ENCODE peak calls at places on chromosome X, in nine cellular contexts. E, R, S, M, J, O, V, B and W are unnamed samples. For H3K27me3, the result is how much of the 10 kb centered on the place peaks cover.

GRCh38 chrX:106619797-106620196 is 8.0 kb downstream of the RADX start:
- DNase-seq in V (no peak), E (no peak), M (no peak), R (no peak), J (no peak), O (no peak), B (no peak), S (no peak), W (peak)

GRCh38 chrX:106903291-106903820 is at the start of gene RIPPLY1:
- DNase-seq in V (no peak), J (no peak), O (no peak), B (no peak), S (no peak), M (no peak), R (no peak), E (peak), W (no peak)

GRCh38 chrX:10602646-10603045 is 17.7 kb downstream of the MID1 start:
- DNase-seq in E (no peak), M (no peak), R (no peak), J (no peak), V (no peak), O (no peak), B (no peak), S (no peak), W (peak)

GRCh38 chrX:12115377-12115776 is 22.9 kb upstream of the FRMPD4 start:
- DNase-seq in B (no peak), V (no peak), O (no peak), J (no peak), S (no peak), R (no peak), M (no peak), E (no peak), W (no peak)

GRCh38 chrX:39726810-39727209 is 370.9 kb downstream of the BCOR start:
- DNase-seq in M (no peak), E (peak), J (no peak), B (no peak), O (peak), R (no peak), S (no peak), V (peak), W (no peak)

GRCh38 chrX:47097018-47097417 is 18.8 kb downstream of the RGN start:
- DNase-seq in O (no peak), R (no peak), B (no peak), V (no peak), E (no peak), S (no peak), J (no peak), M (no peak), W (no peak)

GRCh38 chrX:153882086-153882498 is 3.9 kb downstream of the L1CAM start:
- DNase-seq in R (no peak), J (no peak), M (no peak), B (no peak), O (no peak), V (no peak), S (no peak), E (peak), W (no peak)

GRCh38 chrX:130094712-130095111 is 15.6 kb downstream of the ELF4 start:
- DNase-seq in E (no peak), J (no peak), S (no peak), O (no peak), V (no peak), R (no peak), M (no peak), B (no peak), W (no peak)

GRCh38 chrX:131861088-131861787 is 161.9 kb upstream of the STK26 start:
- DNase-seq in E (no peak), B (no peak), M (no peak), R (no peak), V (no peak), S (no peak), O (no peak), J (no peak), W (no peak)

GRCh38 chrX:29530520-29530919 is 684.8 kb upstream of the MAGEB2 start:
- DNase-seq in J (no peak), R (no peak), E (no peak), B (no peak), S (no peak), O (no peak), V (no peak), M (no peak), W (no peak)

GRCh38 chrX:47560179-47560830 is 700 bp upstream of the ARAF start:
- DNase-seq in V (no peak), B (no peak), O (no peak), R (no peak), M (no peak), E (no peak), J (no peak), S (no peak), W (peak)

GRCh38 chrX:34859191-34859590 is 83.4 kb upstream of the FAM47B start:
- DNase-seq in V (no peak), R (no peak), O (no peak), S (no peak), E (no peak), J (no peak), B (no peak), M (no peak), W (no peak)

GRCh38 chrX:113741744-113742143 is 842.1 kb upstream of the HTR2C start:
- DNase-seq in V (no peak), R (no peak), O (no peak), E (peak), J (no peak), M (no peak), S (no peak), B (no peak), W (no peak)

GRCh38 chrX:112818114-112819012 is 22.3 kb downstream of the AMOT start:
- DNase-seq in J (no peak), R (no peak), B (no peak), E (no peak), V (no peak), S (no peak), O (no peak), M (no peak), W (peak)

GRCh38 chrX:14673764-14674163 is 144.4 kb downstream of the GLRA2 start:
- DNase-seq in J (no peak), R (no peak), V (peak), S (no peak), O (no peak), B (peak), M (no peak), E (peak), W (peak)

GRCh38 chrX:47749185-47749967 is 87.3 kb upstream of the ZNF81 start:
- DNase-seq in V (no peak), O (no peak), R (no peak), B (no peak), S (no peak), M (no peak), E (peak), J (no peak), W (no peak)

GRCh38 chrX:23773601-23774175 is 9.3 kb upstream of the SAT1 start:
- DNase-seq in M (peak), R (no peak), S (no peak), J (no peak), E (no peak), B (no peak), O (no peak), V (peak), W (peak)

DNA sequence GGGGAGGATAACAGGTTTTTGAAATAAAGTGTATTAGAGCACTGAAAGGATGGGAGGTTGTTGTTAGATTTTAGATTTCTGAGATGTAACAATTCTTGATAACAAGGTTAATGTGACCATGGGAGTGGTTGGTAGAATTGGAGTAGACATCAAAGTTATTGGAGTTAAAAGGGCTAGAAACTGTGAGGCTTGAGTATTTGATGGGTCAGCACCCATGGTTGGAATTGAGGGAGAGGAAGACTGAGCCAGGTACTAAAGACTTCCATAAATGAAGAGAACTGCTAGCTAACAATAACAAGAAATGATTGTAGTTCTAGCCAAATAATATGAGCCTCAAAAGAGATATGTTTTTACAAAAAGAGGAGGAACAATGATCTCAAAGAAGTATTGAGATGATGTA is 98.8 kb downstream of the HEPH start:
- DNase-seq in S (no peak), M (no peak), B (no peak), O (no peak), E (no peak), R (no peak), J (no peak), V (no peak), W (no peak)
- H3K27ac ChIP-seq in S (no peak), M (no peak), B (no peak), O (no peak), E (no peak), R (no peak), J (no peak), V (no peak), W (no peak)

DNA sequence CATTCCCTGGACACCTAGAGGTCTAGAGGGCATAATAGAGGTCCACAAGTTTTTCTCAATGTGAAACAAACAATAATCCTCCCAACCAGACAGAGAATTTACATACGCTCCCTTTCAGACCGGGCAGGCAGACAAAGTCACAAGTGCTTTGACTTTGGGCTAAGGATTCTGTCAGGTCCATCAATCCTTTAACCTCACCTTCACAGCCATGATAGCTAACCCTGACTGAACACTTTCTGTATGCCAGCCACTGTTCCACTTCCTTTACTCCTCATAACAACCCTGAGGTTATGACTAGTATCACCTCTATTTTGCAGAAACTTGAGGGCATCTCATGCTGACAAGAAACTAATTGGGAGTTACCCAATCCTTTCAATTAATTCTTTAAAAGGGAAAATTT is 118.8 kb upstream of the AFF2 start:
- DNase-seq in B (no peak), M (no peak), E (no peak), R (no peak), O (no peak), V (no peak), S (no peak), J (no peak), W (no peak)
- H3K4me3 ChIP-seq in B (no peak), M (no peak), E (no peak), R (no peak), O (no peak), V (no peak), S (no peak), J (no peak), W (no peak)

DNA sequence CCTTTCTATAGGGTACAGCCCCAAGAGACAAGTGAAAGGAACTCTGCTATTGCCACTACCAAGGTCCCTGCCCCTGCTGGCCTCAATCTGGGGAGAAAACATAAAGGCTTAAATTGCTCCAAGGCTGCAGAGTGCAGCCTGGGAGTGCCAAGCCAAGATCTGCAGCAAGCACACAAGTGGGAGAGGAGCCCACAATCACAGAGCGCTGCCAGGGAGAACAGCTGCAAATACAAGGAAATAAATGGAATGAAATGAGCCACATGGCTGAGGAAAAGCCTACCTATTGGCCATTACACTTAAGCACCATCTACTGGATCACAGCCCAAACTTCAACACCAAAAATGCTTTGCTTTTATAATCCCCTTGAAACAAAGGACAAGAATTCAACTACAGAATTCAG is 582.4 kb downstream of the FAM133A start:
- DNase-seq in M (no peak), B (no peak), V (no peak), J (no peak), R (peak), E (no peak), S (no peak), O (no peak), W (no peak)
- H3K27me3 ChIP-seq in M (under half), B (under half), V (under half), J (under half), R (under half), E (under half), S (under half), O (under half), W (under half)

DNA sequence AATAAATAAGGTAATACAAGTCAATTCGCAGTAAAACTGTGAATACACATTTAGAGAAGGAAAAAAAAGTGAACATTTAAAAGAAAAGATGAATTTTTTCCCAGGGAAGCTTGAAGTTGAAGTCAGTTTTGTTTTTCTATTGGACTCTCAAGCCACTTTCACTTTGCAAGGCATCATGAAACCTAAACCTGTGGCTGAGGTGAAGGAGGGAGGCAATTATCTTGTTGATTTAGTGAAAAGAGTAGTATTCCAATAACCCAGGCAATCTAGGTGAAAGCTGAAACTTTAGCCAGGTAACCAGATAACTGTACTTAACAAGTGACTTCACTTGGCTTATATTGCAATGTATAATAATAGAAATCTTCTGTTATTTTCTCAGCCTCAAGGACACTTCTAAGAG is 138.6 kb downstream of the HDX start:
- DNase-seq in V (no peak), J (no peak), M (no peak), S (no peak), R (no peak), E (no peak), O (no peak), B (no peak), W (no peak)
- H3K27ac ChIP-seq in V (no peak), J (no peak), M (no peak), S (no peak), R (no peak), E (no peak), O (peak), B (no peak), W (no peak)